ENCODE peak calls at places on chromosomes 5 and 9, in five cellular contexts. M, O, S, D and W are unnamed samples.

GRCh38 chr5:64417390-64417789 is 88.4 kb upstream of the RGS7BP start:
- DNase-seq in M (no peak), O (no peak), S (no peak), D (peak; percentile 15), W (no peak)

GRCh38 chr5:93604119-93604963 is 21.3 kb downstream of the NR2F1 start:
- DNase-seq in M (no peak), O (peak; percentile 71), S (peak; percentile 37), D (no peak), W (no peak)

GRCh38 chr5:151029856-151030336 is 9.5 kb downstream of the GPX3 start:
- DNase-seq in M (no peak), O (peak; percentile 80), S (no peak), D (no peak), W (no peak)

GRCh38 chr5:64594025-64594424 is 88.2 kb downstream of the RGS7BP start:
- DNase-seq in M (no peak), O (no peak), S (no peak), D (no peak), W (no peak)

GRCh38 chr9:125748511-125749099 is 1.4 kb downstream of the PBX3 start:
- DNase-seq in M (no peak), O (no peak), S (no peak), D (peak; percentile 23), W (no peak)

GRCh38 chr9:104743377-104743985 is 4.0 kb upstream of the NIPSNAP3A start:
- DNase-seq in M (peak; percentile 16), O (no peak), S (no peak), D (no peak), W (peak; percentile 18)

GRCh38 chr9:134386951-134387831 is 60.9 kb downstream of the RXRA start:
- DNase-seq in M (peak; percentile 73), O (peak; percentile 95), S (no peak), D (peak; percentile 81), W (no peak)

GRCh38 chr9:75889977-75890540 is 414 bp upstream of the PCSK5 start:
- DNase-seq in M (peak; percentile 20), O (peak; percentile 82), S (peak; percentile 50), D (peak; percentile 48), W (no peak)

GRCh38 chr5:16844952-16845351 is 91.1 kb downstream of the MYO10 start:
- DNase-seq in M (no peak), O (no peak), S (no peak), D (no peak), W (no peak)

GRCh38 chr5:93252165-93252564 is 328.9 kb downstream of the NR2F1-AS1 start:
- DNase-seq in M (no peak), O (no peak), S (no peak), D (no peak), W (no peak)

GRCh38 chr9:136212345-136212950 is 7.5 kb upstream of the LHX3 start:
- DNase-seq in M (no peak), O (no peak), S (no peak), D (no peak), W (no peak)

GRCh38 chr5:146618434-146618833 is 102.4 kb upstream of the GPR151 start:
- DNase-seq in M (no peak), O (no peak), S (no peak), D (no peak), W (no peak)

GRCh38 chr9:114386886-114387677 is 700 bp downstream of the AKNA start:
- DNase-seq in M (peak; percentile 34), O (peak; percentile 81), S (peak; percentile 50), D (peak; percentile 41), W (no peak)

GRCh38 chr5:95779611-95780010 is 42.9 kb downstream of the GLRX start:
- DNase-seq in M (no peak), O (no peak), S (no peak), D (no peak), W (no peak)

GRCh38 chr5:154627711-154628678 is 127.2 kb upstream of the LARP1 start:
- DNase-seq in M (no peak), O (no peak), S (no peak), D (no peak), W (no peak)

GRCh38 chr5:7745882-7746735 is 104.8 kb downstream of the CFAP90 start:
- DNase-seq in M (peak; percentile 59), O (peak; percentile 86), S (peak; percentile 61), D (peak; percentile 73), W (peak; percentile 61)

GRCh38 chr9:84669008-84669292 is 579 bp upstream of the NTRK2 start:
- DNase-seq in M (no peak), O (no peak), S (no peak), D (no peak), W (no peak)

GRCh38 chr9:133116346-133117231 is 4.5 kb downstream of the RALGDS start:
- DNase-seq in M (no peak), O (no peak), S (peak; percentile 14), D (no peak), W (no peak)

GRCh38 chr9:90458485-90458884 is 184.1 kb downstream of the DIRAS2 start:
- DNase-seq in M (no peak), O (no peak), S (no peak), D (peak; percentile 38), W (no peak)

GRCh38 chr9:97076238-97076637 is 37.3 kb upstream of the CTSV start:
- DNase-seq in M (no peak), O (no peak), S (no peak), D (no peak), W (no peak)

GRCh38 chr5:39494099-39494498 is 69.3 kb upstream of the DAB2 start:
- DNase-seq in M (no peak), O (no peak), S (no peak), D (no peak), W (no peak)

GRCh38 chr9:72952914-72953313 is at the start of gene ALDH1A1:
- DNase-seq in M (no peak), O (no peak), S (no peak), D (peak; percentile 72), W (no peak)

GRCh38 chr9:105415344-105415980 is 32.4 kb upstream of the FSD1L start:
- DNase-seq in M (peak; percentile 45), O (peak; percentile 75), S (peak; percentile 36), D (peak; percentile 60), W (peak; percentile 77)

GRCh38 chr9:95036676-95037075 is 280.8 kb downstream of the FANCC start:
- DNase-seq in M (no peak), O (no peak), S (no peak), D (no peak), W (no peak)

GRCh38 chr5:55564716-55565115 is 30.0 kb upstream of the PLPP1 start:
- DNase-seq in M (no peak), O (no peak), S (no peak), D (no peak), W (no peak)

GRCh38 chr5:1034421-1034905 is 25.9 kb downstream of the NKD2 start:
- DNase-seq in M (no peak), O (peak; percentile 46), S (no peak), D (no peak), W (no peak)

GRCh38 chr9:4489919-4490704 is at the start of gene SLC1A1:
- DNase-seq in M (peak; percentile 49), O (peak; percentile 83), S (peak; percentile 70), D (peak; percentile 87), W (peak; percentile 28)

GRCh38 chr5:582936-583635 is 29.1 kb upstream of the CEP72 start:
- DNase-seq in M (no peak), O (peak; percentile 36), S (no peak), D (no peak), W (no peak)

GRCh38 chr5:180095545-180095944 is 24.0 kb upstream of the RNF130 start:
- DNase-seq in M (no peak), O (no peak), S (no peak), D (no peak), W (no peak)

GRCh38 chr5:41763096-41763495 is 107.1 kb downstream of the OXCT1 start:
- DNase-seq in M (no peak), O (no peak), S (no peak), D (no peak), W (no peak)

GRCh38 chr9:129208191-129209091 is 30.4 kb upstream of the IER5L start:
- DNase-seq in M (no peak), O (no peak), S (no peak), D (no peak), W (peak; percentile 56)

GRCh38 chr5:1246711-1247431 is 21.7 kb downstream of the SLC6A18 start:
- DNase-seq in M (peak; percentile 21), O (no peak), S (peak; percentile 27), D (peak; percentile 68), W (peak; percentile 33)

GRCh38 chr5:136018814-136019777 is 9.7 kb upstream of the TGFBI start:
- DNase-seq in M (peak; percentile 87), O (peak; percentile 89), S (peak; percentile 33), D (peak; percentile 53), W (no peak)

GRCh38 chr9:135552021-135552697 is 6.2 kb downstream of the OBP2A start:
- DNase-seq in M (no peak), O (no peak), S (no peak), D (no peak), W (no peak)

GRCh38 chr9:75186767-75187380 is 98.6 kb downstream of the OSTF1 start:
- DNase-seq in M (no peak), O (no peak), S (no peak), D (no peak), W (no peak)

GRCh38 chr5:118726891-118727290 is 261.5 kb downstream of the DTWD2 start:
- DNase-seq in M (no peak), O (no peak), S (no peak), D (peak; percentile 66), W (no peak)
- H3K9me3 ChIP-seq in M (no peaks in the 10 kb centered on the region), O (no peaks in the 10 kb centered on the region), S (no peaks in the 10 kb centered on the region), D (no peaks in the 10 kb centered on the region), W (no peaks in the 10 kb centered on the region)

GRCh38 chr5:138996120-138996519 is 121.0 kb upstream of the LRRTM2 start:
- DNase-seq in M (no peak), O (no peak), S (no peak), D (no peak), W (no peak)
- H3K9me3 ChIP-seq in M (no peaks in the 10 kb centered on the region), O (no peaks in the 10 kb centered on the region), S (no peaks in the 10 kb centered on the region), D (no peaks in the 10 kb centered on the region), W (peaks cover 5% of the 10 kb centered on the region)

GRCh38 chr5:178424141-178424855 is 165.9 kb downstream of the COL23A1 start:
- DNase-seq in M (no peak), O (no peak), S (no peak), D (peak; percentile 67), W (no peak)

GRCh38 chr5:178425621-178426068 is 164.5 kb downstream of the COL23A1 start:
- DNase-seq in M (no peak), O (no peak), S (no peak), D (no peak), W (no peak)

GRCh38 chr5:178428341-178429155 is 161.6 kb downstream of the COL23A1 start:
- DNase-seq in M (peak; percentile 58), O (no peak), S (peak; percentile 70), D (peak; percentile 90), W (no peak)

GRCh38 chr5:178429156-178429468 is 161.1 kb downstream of the COL23A1 start:
- DNase-seq in M (no peak), O (no peak), S (no peak), D (no peak), W (no peak)

GRCh38 chr5:178426326-178427130 is 163.7 kb downstream of the COL23A1 start:
- DNase-seq in M (no peak), O (no peak), S (no peak), D (no peak), W (no peak)
- H3K9me3 ChIP-seq in M (no peaks in the 10 kb centered on the region), O (no peaks in the 10 kb centered on the region), S (no peaks in the 10 kb centered on the region), D (no peaks in the 10 kb centered on the region), W (no peaks in the 10 kb centered on the region)

DNA sequence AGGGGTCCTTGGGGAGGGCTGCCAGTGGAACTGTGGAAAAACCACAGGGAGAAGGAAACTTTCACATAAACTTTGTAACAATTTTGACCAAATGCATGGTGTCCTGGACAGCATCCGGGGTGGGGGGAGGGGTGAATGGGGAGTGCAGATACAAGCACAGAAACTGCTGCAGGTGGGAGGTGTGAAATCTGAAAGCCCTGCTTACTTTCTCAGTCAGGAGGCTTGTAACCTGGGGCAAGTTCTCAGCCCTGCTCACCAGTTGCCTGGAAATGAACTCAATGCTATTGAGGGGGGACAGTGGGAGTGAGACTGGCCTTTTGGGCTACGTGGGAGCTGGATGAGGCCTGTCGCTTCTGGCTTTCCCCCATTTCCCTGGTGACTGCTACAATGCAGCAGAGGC is 694.5 kb upstream of the ZNF608 start:
- DNase-seq in M (no peak), O (no peak), S (no peak), D (no peak), W (no peak)
- H3K9me3 ChIP-seq in M (peaks cover 29% of the 10 kb centered on the region), O (no peaks in the 10 kb centered on the region), S (no peaks in the 10 kb centered on the region), D (no peaks in the 10 kb centered on the region), W (no peaks in the 10 kb centered on the region)